ENCODE peak calls at places on chromosome 20, in five cellular contexts. J, D, Q, C and I are unnamed samples. For H3K9me3 and H3K4me1, the result is how much of the 10 kb centered on the place peaks cover.

GRCh38 chr20:34365765-34366213 is 2.7 kb downstream of the ITCH start:
- DNase-seq in J (no peak), D (no peak), Q (no peak), C (no peak), I (no peak)

GRCh38 chr20:12570371-12570770 is 438.4 kb upstream of the SPTLC3 start:
- DNase-seq in J (no peak), D (peak), Q (no peak), C (no peak), I (no peak)

GRCh38 chr20:11792229-11792953 is 125.3 kb upstream of the BTBD3 start:
- DNase-seq in J (no peak), D (no peak), Q (no peak), C (no peak), I (no peak)

GRCh38 chr20:44694159-44694558 is 21.0 kb upstream of the CCN5 start:
- DNase-seq in J (no peak), D (no peak), Q (no peak), C (no peak), I (no peak)

GRCh38 chr20:39538317-39538716 is 576.2 kb downstream of the DHX35 start:
- DNase-seq in J (no peak), D (no peak), Q (no peak), C (no peak), I (no peak)

GRCh38 chr20:53335509-53335908 is 258.1 kb downstream of the ZNF217 start:
- DNase-seq in J (no peak), D (no peak), Q (no peak), C (no peak), I (no peak)

GRCh38 chr20:46709459-46710148 is at the start of gene SLC2A10:
- DNase-seq in J (peak), D (peak), Q (peak), C (no peak), I (no peak)

GRCh38 chr20:47456952-47457724 is 44.5 kb upstream of the NCOA3 start:
- DNase-seq in J (no peak), D (no peak), Q (no peak), C (no peak), I (no peak)

GRCh38 chr20:19543114-19543513 is 214.9 kb upstream of the RIN2 start:
- DNase-seq in J (no peak), D (no peak), Q (no peak), C (no peak), I (no peak)

GRCh38 chr20:51128198-51128597 is 105.3 kb upstream of the KCNG1 start:
- DNase-seq in J (no peak), D (no peak), Q (no peak), C (no peak), I (no peak)

GRCh38 chr20:1651268-1651667 is 6.3 kb downstream of the SIRPG start:
- DNase-seq in J (no peak), D (no peak), Q (no peak), C (no peak), I (no peak)

GRCh38 chr20:6819599-6819998 is 52.1 kb downstream of the BMP2 start:
- DNase-seq in J (peak), D (peak), Q (no peak), C (no peak), I (no peak)

GRCh38 chr20:38357653-38358207 is 11.4 kb downstream of the LBP start:
- DNase-seq in J (no peak), D (no peak), Q (no peak), C (no peak), I (no peak)

GRCh38 chr20:47063407-47063806 is 168.8 kb downstream of the EYA2 start:
- DNase-seq in J (no peak), D (peak), Q (no peak), C (no peak), I (no peak)

GRCh38 chr20:16201191-16201590 is 372.1 kb downstream of the KIF16B start:
- DNase-seq in J (no peak), D (no peak), Q (no peak), C (no peak), I (no peak)
- H3K9me3 ChIP-seq in J (under half), D (under half), Q (under half), C (under half), I (under half)

GRCh38 chr20:25021336-25021735 is 28.8 kb upstream of the APMAP start:
- DNase-seq in J (no peak), D (no peak), Q (peak), C (no peak), I (no peak)
- H3K4me1 ChIP-seq in J (under half), D (under half), Q (under half), C (under half), I (under half)

GRCh38 chr20:60851826-60852704 is 400.0 kb upstream of the CDH4 start:
- DNase-seq in J (no peak), D (no peak), Q (no peak), C (no peak), I (no peak)
- TF ChIP-seq CTCF in J (no peak), D (no peak), Q (no peak), C (no peak), I (no peak)

GRCh38 chr20:58528412-58528811 is 13.2 kb upstream of the APCDD1L start:
- DNase-seq in J (no peak), D (no peak), Q (no peak), C (no peak), I (no peak)
- H3K9me3 ChIP-seq in J (under half), D (under half), Q (under half), C (under half), I (under half)

GRCh38 chr20:64084209-64085152 is at the start of gene LKAAEAR1:
- DNase-seq in J (no peak), D (no peak), Q (no peak), C (no peak), I (no peak)
- H3K4me1 ChIP-seq in J (under half), D (under half), Q (under half), C (under half), I (under half)

GRCh38 chr20:8388707-8389106 is 256.6 kb downstream of the PLCB1 start:
- DNase-seq in J (no peak), D (no peak), Q (no peak), C (no peak), I (no peak)

GRCh38 chr20:8390500-8390899 is 258.4 kb downstream of the PLCB1 start:
- DNase-seq in J (no peak), D (no peak), Q (no peak), C (no peak), I (no peak)

GRCh38 chr20:8388146-8388545 is 256.1 kb downstream of the PLCB1 start:
- DNase-seq in J (peak), D (no peak), Q (no peak), C (no peak), I (no peak)

GRCh38 chr20:8386991-8387390 is 254.9 kb downstream of the PLCB1 start:
- DNase-seq in J (no peak), D (no peak), Q (no peak), C (no peak), I (no peak)

DNA sequence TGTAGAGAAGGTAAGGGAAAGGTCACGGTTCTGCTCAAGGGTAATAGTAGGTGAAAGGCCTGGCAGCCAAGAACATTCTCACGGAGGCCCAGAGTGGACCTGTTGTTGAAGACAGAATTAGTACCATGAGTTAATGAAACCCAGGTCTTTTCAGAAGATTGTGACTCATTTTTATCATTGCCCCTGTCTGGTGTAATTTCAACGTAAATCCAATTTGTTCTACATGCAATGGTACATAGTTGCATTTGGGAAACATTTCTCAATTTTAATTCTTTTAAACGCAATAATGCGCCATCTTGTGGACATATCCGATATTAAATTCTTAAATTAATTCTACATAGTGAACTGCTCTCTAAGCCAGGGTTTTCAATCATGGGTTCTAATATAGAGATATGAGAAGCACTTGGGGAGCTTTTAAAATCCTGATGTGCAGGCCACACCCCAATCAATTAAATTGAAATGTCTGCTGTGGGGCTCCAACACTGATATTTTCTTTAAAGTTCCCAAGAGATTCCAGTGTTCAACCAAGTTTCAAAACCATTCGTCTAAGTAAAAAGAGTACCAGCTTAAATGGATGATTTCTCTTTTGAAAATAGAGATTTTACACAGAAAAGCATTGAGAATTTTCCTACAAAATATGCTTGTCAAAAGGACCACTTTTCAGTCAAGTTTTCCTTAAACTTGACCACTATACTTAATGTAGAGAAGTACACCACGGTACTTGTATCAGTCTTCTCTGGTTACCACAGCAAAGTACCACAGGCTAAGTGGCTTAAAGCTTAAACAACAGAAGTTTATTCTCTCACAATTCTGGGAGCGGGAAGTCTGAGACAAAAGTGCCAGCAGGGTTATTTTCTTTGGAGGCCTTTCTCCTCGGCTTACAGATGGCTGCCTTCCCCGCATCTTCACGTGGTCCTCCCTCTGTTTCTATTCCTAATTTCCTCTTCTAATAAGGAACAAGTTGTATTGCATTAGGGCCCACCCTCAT is 257.6 kb downstream of the PLCB1 start:
- DNase-seq in J (peak), D (no peak), Q (no peak), C (no peak), I (no peak)
- TF ChIP-seq CTCF in J (peak), D (peak), Q (peak), C (peak), I (peak)

GRCh38 chr20:52210037-52210990 is 18.7 kb upstream of the ZFP64 start:
- DNase-seq in J (no peak), D (no peak), Q (no peak), C (no peak), I (no peak)

GRCh38 chr20:52209154-52209571 is 17.6 kb upstream of the ZFP64 start:
- DNase-seq in J (no peak), D (no peak), Q (no peak), C (no peak), I (no peak)

GRCh38 chr20:52207020-52207810 is 15.6 kb upstream of the ZFP64 start:
- DNase-seq in J (no peak), D (no peak), Q (no peak), C (no peak), I (no peak)

GRCh38 chr20:52217689-52218395 is 26.3 kb upstream of the ZFP64 start:
- DNase-seq in J (no peak), D (no peak), Q (no peak), C (no peak), I (no peak)

GRCh38 chr20:52212943-52213342 is 21.4 kb upstream of the ZFP64 start:
- DNase-seq in J (no peak), D (no peak), Q (no peak), C (no peak), I (no peak)
- H3K9me3 ChIP-seq in J (under half), D (under half), Q (under half), C (under half), I (under half)